ENCODE peak calls at places on chromosome 10, in six cellular contexts. One of them, this sample, is unnamed.

GRCh38 chr10:13016886-13017285 is 15.4 kb upstream of the CCDC3 start:
- DNase-seq in OCI-LY7: no peak
- DNase-seq in sigmoid colon: no peak
- DNase-seq in kidney epithelial cell: no peak
- DNase-seq in natural killer cell: no peak
- DNase-seq in GM13977: no peak
- DNase-seq in this sample: no peak

GRCh38 chr10:32692174-32692573 is 246.2 kb downstream of the CCDC7 start:
- DNase-seq in OCI-LY7: no peak
- DNase-seq in sigmoid colon: no peak
- DNase-seq in kidney epithelial cell: peak
- DNase-seq in natural killer cell: no peak
- DNase-seq in GM13977: no peak
- DNase-seq in this sample: no peak

GRCh38 chr10:525565-526315 is 163.7 kb downstream of the DIP2C start:
- DNase-seq in OCI-LY7: peak
- DNase-seq in sigmoid colon: peak
- DNase-seq in kidney epithelial cell: no peak
- DNase-seq in natural killer cell: no peak
- DNase-seq in GM13977: no peak
- DNase-seq in this sample: no peak

GRCh38 chr10:30527623-30528426 is 93.8 kb downstream of the MAP3K8 start:
- DNase-seq in OCI-LY7: no peak
- DNase-seq in sigmoid colon: peak
- DNase-seq in kidney epithelial cell: no peak
- DNase-seq in natural killer cell: peak
- DNase-seq in GM13977: no peak
- DNase-seq in this sample: no peak

GRCh38 chr10:70589762-70590662 is 12.5 kb downstream of the PRF1 start:
- DNase-seq in OCI-LY7: no peak
- DNase-seq in sigmoid colon: no peak
- DNase-seq in kidney epithelial cell: no peak
- DNase-seq in natural killer cell: no peak
- DNase-seq in GM13977: no peak
- DNase-seq in this sample: no peak

GRCh38 chr10:48231178-48231577 is 43.3 kb downstream of the FRMPD2 start:
- DNase-seq in OCI-LY7: no peak
- DNase-seq in sigmoid colon: no peak
- DNase-seq in kidney epithelial cell: no peak
- DNase-seq in natural killer cell: no peak
- DNase-seq in GM13977: no peak
- DNase-seq in this sample: no peak

GRCh38 chr10:71548494-71548846 is 151.8 kb downstream of the CDH23 start:
- DNase-seq in OCI-LY7: no peak
- DNase-seq in sigmoid colon: no peak
- DNase-seq in kidney epithelial cell: no peak
- DNase-seq in natural killer cell: no peak
- DNase-seq in GM13977: peak
- DNase-seq in this sample: peak

GRCh38 chr10:99346247-99346646 is 17.1 kb downstream of the CNNM1 start:
- DNase-seq in OCI-LY7: no peak
- DNase-seq in sigmoid colon: no peak
- DNase-seq in kidney epithelial cell: no peak
- DNase-seq in natural killer cell: no peak
- DNase-seq in GM13977: no peak
- DNase-seq in this sample: no peak

GRCh38 chr10:110364531-110364937 is 59.8 kb upstream of the SMNDC1 start:
- DNase-seq in OCI-LY7: no peak
- DNase-seq in sigmoid colon: no peak
- DNase-seq in kidney epithelial cell: no peak
- DNase-seq in natural killer cell: no peak
- DNase-seq in GM13977: no peak
- DNase-seq in this sample: no peak

GRCh38 chr10:15313844-15314243 is 57.2 kb downstream of the FAM171A1 start:
- DNase-seq in OCI-LY7: no peak
- DNase-seq in sigmoid colon: peak
- DNase-seq in kidney epithelial cell: no peak
- DNase-seq in natural killer cell: no peak
- DNase-seq in GM13977: no peak
- DNase-seq in this sample: no peak

GRCh38 chr10:68302503-68302823 is 29.4 kb upstream of the HNRNPH3 start:
- DNase-seq in OCI-LY7: no peak
- DNase-seq in sigmoid colon: no peak
- DNase-seq in kidney epithelial cell: no peak
- DNase-seq in natural killer cell: no peak
- DNase-seq in GM13977: no peak
- DNase-seq in this sample: no peak
- TF ChIP-seq CTCF in OCI-LY7: no peak
- TF ChIP-seq CTCF in sigmoid colon: no peak
- TF ChIP-seq CTCF in kidney epithelial cell: no peak
- TF ChIP-seq CTCF in natural killer cell: peak
- TF ChIP-seq CTCF in GM13977: no peak
- TF ChIP-seq CTCF in this sample: no peak

DNA sequence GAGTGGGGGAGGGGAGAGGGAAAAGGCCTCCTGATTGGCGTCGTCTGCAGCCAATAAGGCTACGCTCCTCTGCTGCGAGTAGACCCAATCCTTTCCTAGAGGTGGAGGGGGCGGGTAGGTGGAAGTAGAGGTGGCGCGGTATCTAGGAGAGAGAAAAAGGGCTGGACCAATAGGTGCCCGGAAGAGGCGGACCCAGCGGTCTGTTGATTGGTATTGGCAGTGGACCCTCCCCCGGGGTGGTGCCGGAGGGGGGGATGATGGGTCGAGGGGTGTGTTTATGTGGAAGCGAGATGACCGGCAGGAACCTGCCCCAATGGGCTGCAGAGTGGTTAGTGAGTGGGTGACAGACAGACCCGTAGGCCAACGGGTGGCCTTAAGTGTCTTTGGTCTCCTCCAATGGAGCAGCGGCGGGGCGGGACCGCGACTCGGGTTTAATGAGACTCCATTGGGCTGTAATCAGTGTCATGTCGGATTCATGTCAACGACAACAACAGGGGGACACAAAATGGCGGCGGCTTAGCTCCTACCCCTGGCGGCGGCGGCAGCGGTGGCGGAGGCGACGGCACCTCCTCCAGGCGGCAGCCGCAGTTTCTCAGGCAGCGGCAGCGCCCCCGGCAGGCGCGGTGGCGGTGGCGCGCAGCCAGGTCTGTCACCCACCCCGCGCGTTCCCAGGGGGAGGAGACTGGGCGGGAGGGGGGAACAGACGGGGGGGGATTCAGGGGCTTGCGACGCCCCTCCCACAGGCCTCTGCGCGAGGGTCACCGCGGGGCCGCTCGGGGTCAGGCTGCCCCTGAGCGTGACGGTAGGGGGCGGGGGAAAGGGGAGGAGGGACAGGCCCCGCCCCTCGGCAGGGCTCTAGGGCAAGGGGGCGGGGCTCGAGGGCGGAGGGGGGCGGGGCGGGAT is at the start of gene KAT6B:
- DNase-seq in OCI-LY7: peak
- DNase-seq in sigmoid colon: peak
- DNase-seq in kidney epithelial cell: peak
- DNase-seq in natural killer cell: peak
- DNase-seq in GM13977: peak
- DNase-seq in this sample: peak
- TF ChIP-seq CTCF in OCI-LY7: peak
- TF ChIP-seq CTCF in sigmoid colon: no peak
- TF ChIP-seq CTCF in kidney epithelial cell: no peak
- TF ChIP-seq CTCF in natural killer cell: no peak
- TF ChIP-seq CTCF in GM13977: peak
- TF ChIP-seq CTCF in this sample: peak

DNA sequence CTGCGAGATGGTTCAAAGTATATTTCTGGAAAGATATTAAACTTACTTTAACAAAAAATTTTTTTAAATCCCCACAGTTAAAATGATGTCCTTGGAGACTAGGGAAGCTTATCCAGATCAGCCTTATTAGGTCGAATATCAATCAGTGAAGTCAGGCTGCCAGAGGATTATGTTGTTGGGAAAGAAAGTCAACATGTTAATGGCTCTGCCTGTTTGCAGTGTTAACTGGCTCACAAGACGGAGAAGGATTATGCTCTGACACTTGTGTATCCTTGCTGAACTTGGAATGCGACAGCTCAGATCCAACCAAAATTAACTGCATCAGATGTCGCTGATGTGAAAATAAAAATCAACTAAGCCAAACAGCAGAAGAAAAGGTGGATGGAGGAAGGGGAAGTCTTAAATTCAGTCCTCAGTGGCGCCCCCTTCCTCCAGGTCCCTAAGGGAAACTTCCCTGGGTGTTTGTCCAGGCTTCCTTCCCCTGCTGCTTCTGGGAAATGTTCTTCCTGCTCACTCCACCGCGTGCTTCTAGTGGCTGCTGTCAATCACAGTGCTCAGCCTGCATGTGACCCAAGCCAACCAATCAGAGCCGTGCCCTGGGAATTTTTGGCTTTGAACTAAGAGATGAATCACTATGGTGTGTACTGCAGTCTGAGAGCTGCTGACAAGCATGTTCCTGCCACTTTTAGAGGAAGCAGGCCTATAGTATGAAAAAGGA is 690.4 kb upstream of the NRP1 start:
- DNase-seq in OCI-LY7: no peak
- DNase-seq in sigmoid colon: no peak
- DNase-seq in kidney epithelial cell: no peak
- DNase-seq in natural killer cell: no peak
- DNase-seq in GM13977: no peak
- DNase-seq in this sample: no peak
- TF ChIP-seq CTCF in OCI-LY7: no peak
- TF ChIP-seq CTCF in sigmoid colon: no peak
- TF ChIP-seq CTCF in kidney epithelial cell: no peak
- TF ChIP-seq CTCF in natural killer cell: no peak
- TF ChIP-seq CTCF in GM13977: no peak
- TF ChIP-seq CTCF in this sample: no peak

GRCh38 chr10:24882047-24882698 is 70.2 kb downstream of the PRTFDC1 start:
- DNase-seq in OCI-LY7: no peak
- DNase-seq in sigmoid colon: no peak
- DNase-seq in kidney epithelial cell: no peak
- DNase-seq in natural killer cell: no peak
- DNase-seq in GM13977: no peak
- DNase-seq in this sample: no peak
- TF ChIP-seq CTCF in OCI-LY7: no peak
- TF ChIP-seq CTCF in sigmoid colon: no peak
- TF ChIP-seq CTCF in kidney epithelial cell: no peak
- TF ChIP-seq CTCF in natural killer cell: no peak
- TF ChIP-seq CTCF in GM13977: no peak
- TF ChIP-seq CTCF in this sample: no peak

GRCh38 chr10:63525021-63525420 is 3.8 kb downstream of the REEP3 start:
- DNase-seq in OCI-LY7: no peak
- DNase-seq in sigmoid colon: no peak
- DNase-seq in kidney epithelial cell: no peak
- DNase-seq in natural killer cell: no peak
- DNase-seq in GM13977: no peak
- DNase-seq in this sample: no peak

GRCh38 chr10:63520463-63521388 is 475 bp upstream of the REEP3 start:
- DNase-seq in OCI-LY7: peak
- DNase-seq in sigmoid colon: peak
- DNase-seq in kidney epithelial cell: no peak
- DNase-seq in natural killer cell: no peak
- DNase-seq in GM13977: peak
- DNase-seq in this sample: peak

GRCh38 chr10:63521389-63522128 is at the start of gene REEP3:
- DNase-seq in OCI-LY7: peak
- DNase-seq in sigmoid colon: peak
- DNase-seq in kidney epithelial cell: no peak
- DNase-seq in natural killer cell: peak
- DNase-seq in GM13977: peak
- DNase-seq in this sample: peak

GRCh38 chr10:63522129-63522687 is 1.0 kb downstream of the REEP3 start:
- DNase-seq in OCI-LY7: peak
- DNase-seq in sigmoid colon: no peak
- DNase-seq in kidney epithelial cell: no peak
- DNase-seq in natural killer cell: no peak
- DNase-seq in GM13977: peak
- DNase-seq in this sample: peak

DNA sequence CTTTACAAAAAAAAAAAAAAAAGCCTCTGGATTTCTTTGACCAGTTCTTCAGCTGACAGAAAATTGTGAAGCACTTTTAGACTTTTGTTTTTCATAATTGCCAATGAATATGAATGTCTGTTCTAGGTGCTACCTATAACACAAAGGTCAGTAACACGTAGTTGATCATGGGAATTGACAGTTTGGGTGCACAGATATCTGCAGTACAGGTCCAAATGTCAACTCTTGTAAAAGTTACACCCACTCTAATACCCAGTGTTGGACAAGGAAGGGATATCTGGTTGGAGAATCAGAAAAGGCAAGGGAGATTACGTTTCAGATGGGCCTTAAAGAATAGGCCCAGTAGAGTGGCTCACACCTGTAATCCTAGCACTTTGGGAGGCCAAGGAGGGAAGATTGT is 1.8 kb downstream of the REEP3 start:
- DNase-seq in OCI-LY7: no peak
- DNase-seq in sigmoid colon: no peak
- DNase-seq in kidney epithelial cell: no peak
- DNase-seq in natural killer cell: no peak
- DNase-seq in GM13977: no peak
- DNase-seq in this sample: no peak
- TF ChIP-seq CTCF in OCI-LY7: no peak
- TF ChIP-seq CTCF in sigmoid colon: no peak
- TF ChIP-seq CTCF in kidney epithelial cell: no peak
- TF ChIP-seq CTCF in natural killer cell: no peak
- TF ChIP-seq CTCF in GM13977: no peak
- TF ChIP-seq CTCF in this sample: no peak

GRCh38 chr10:120805014-120805805 is 46.0 kb upstream of the WDR11 start:
- DNase-seq in OCI-LY7: no peak
- DNase-seq in sigmoid colon: no peak
- DNase-seq in kidney epithelial cell: no peak
- DNase-seq in natural killer cell: no peak
- DNase-seq in GM13977: no peak
- DNase-seq in this sample: no peak
- TF ChIP-seq CTCF in OCI-LY7: peak
- TF ChIP-seq CTCF in sigmoid colon: no peak
- TF ChIP-seq CTCF in kidney epithelial cell: peak
- TF ChIP-seq CTCF in natural killer cell: no peak
- TF ChIP-seq CTCF in GM13977: peak
- TF ChIP-seq CTCF in this sample: no peak

GRCh38 chr10:85791846-85792532 is 574.6 kb downstream of the GRID1 start:
- DNase-seq in OCI-LY7: peak
- DNase-seq in sigmoid colon: no peak
- DNase-seq in kidney epithelial cell: no peak
- DNase-seq in natural killer cell: no peak
- DNase-seq in GM13977: no peak
- DNase-seq in this sample: no peak
- TF ChIP-seq CTCF in OCI-LY7: peak
- TF ChIP-seq CTCF in sigmoid colon: no peak
- TF ChIP-seq CTCF in kidney epithelial cell: peak
- TF ChIP-seq CTCF in natural killer cell: no peak
- TF ChIP-seq CTCF in GM13977: no peak
- TF ChIP-seq CTCF in this sample: no peak

DNA sequence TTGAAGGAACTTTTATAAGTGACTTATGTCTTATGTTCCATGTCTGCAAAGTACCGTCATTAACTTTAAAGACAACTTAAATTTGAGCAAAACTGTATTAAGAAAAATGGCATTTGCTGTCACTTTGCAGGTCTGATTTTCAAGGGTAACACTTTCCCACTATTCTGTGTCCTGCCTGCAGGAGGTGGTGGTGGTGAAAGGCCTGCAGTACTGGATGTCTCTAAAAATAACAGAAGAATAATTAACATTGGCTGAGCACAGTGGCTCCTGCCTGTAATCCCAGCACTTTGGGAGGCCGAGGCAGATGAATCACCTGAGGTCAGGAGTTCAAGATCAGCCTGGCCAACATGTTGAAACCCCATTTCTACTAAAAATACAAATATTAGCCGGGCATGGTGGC is 13.2 kb upstream of the PTER start:
- DNase-seq in OCI-LY7: no peak
- DNase-seq in sigmoid colon: no peak
- DNase-seq in kidney epithelial cell: no peak
- DNase-seq in natural killer cell: no peak
- DNase-seq in GM13977: no peak
- DNase-seq in this sample: no peak
- TF ChIP-seq CTCF in OCI-LY7: no peak
- TF ChIP-seq CTCF in sigmoid colon: no peak
- TF ChIP-seq CTCF in kidney epithelial cell: peak
- TF ChIP-seq CTCF in natural killer cell: no peak
- TF ChIP-seq CTCF in GM13977: no peak
- TF ChIP-seq CTCF in this sample: no peak